ENCODE peak calls at places on chromosome 3, in four cellular contexts. One of them, this sample, is unnamed.

GRCh38 chr3:6281662-6282061 is 579.3 kb upstream of the GRM7 start:
- DNase-seq in psoas muscle: no peak
- DNase-seq in esophagus squamous epithelium: no peak
- DNase-seq in cardiac muscle cell: no peak
- DNase-seq in this sample: no peak

GRCh38 chr3:66938338-66938963 is 59.7 kb upstream of the KBTBD8 start:
- DNase-seq in esophagus squamous epithelium: no peak
- DNase-seq in psoas muscle: no peak
- DNase-seq in cardiac muscle cell: peak
- DNase-seq in this sample: no peak

GRCh38 chr3:193560870-193561269 is 6.2 kb upstream of the ATP13A4 start:
- DNase-seq in esophagus squamous epithelium: no peak
- DNase-seq in psoas muscle: no peak
- DNase-seq in cardiac muscle cell: no peak
- DNase-seq in this sample: no peak

GRCh38 chr3:193996205-193996604 is 139.7 kb upstream of the HES1 start:
- DNase-seq in psoas muscle: no peak
- DNase-seq in cardiac muscle cell: no peak
- DNase-seq in esophagus squamous epithelium: no peak
- DNase-seq in this sample: no peak

GRCh38 chr3:146566138-146566537 is 21.7 kb upstream of the PLSCR1 start:
- DNase-seq in psoas muscle: no peak
- DNase-seq in esophagus squamous epithelium: no peak
- DNase-seq in cardiac muscle cell: no peak
- DNase-seq in this sample: no peak

GRCh38 chr3:55771503-55771902 is 284.4 kb upstream of the WNT5A start:
- DNase-seq in esophagus squamous epithelium: no peak
- DNase-seq in cardiac muscle cell: no peak
- DNase-seq in psoas muscle: no peak
- DNase-seq in this sample: no peak

GRCh38 chr3:188631291-188632010 is 477.5 kb downstream of the LPP start:
- DNase-seq in cardiac muscle cell: no peak
- DNase-seq in psoas muscle: no peak
- DNase-seq in esophagus squamous epithelium: no peak
- DNase-seq in this sample: no peak

GRCh38 chr3:97138914-97139541 is 324.6 kb downstream of the EPHA6 start:
- DNase-seq in esophagus squamous epithelium: no peak
- DNase-seq in psoas muscle: no peak
- DNase-seq in cardiac muscle cell: no peak
- DNase-seq in this sample: no peak

GRCh38 chr3:14210281-14210670 is 31.7 kb downstream of the LSM3 start:
- DNase-seq in psoas muscle: no peak
- DNase-seq in esophagus squamous epithelium: no peak
- DNase-seq in cardiac muscle cell: no peak
- DNase-seq in this sample: no peak

GRCh38 chr3:119891944-119892721 is 110.2 kb downstream of the NR1I2 start:
- DNase-seq in psoas muscle: no peak
- DNase-seq in cardiac muscle cell: peak
- DNase-seq in esophagus squamous epithelium: no peak
- DNase-seq in this sample: peak

GRCh38 chr3:157029365-157029790 is 130.6 kb downstream of the CCNL1 start:
- DNase-seq in psoas muscle: no peak
- DNase-seq in cardiac muscle cell: no peak
- DNase-seq in esophagus squamous epithelium: no peak
- DNase-seq in this sample: no peak

GRCh38 chr3:107599755-107600122 is 77.0 kb downstream of the BBX start:
- DNase-seq in cardiac muscle cell: no peak
- DNase-seq in esophagus squamous epithelium: no peak
- DNase-seq in psoas muscle: no peak
- DNase-seq in this sample: no peak

GRCh38 chr3:62875103-62876002 is at the start of gene CADPS:
- DNase-seq in cardiac muscle cell: no peak
- DNase-seq in esophagus squamous epithelium: no peak
- DNase-seq in psoas muscle: no peak
- DNase-seq in this sample: no peak

GRCh38 chr3:183385698-183386590 is 42.5 kb downstream of the MCF2L2 start:
- DNase-seq in cardiac muscle cell: peak
- DNase-seq in esophagus squamous epithelium: no peak
- DNase-seq in psoas muscle: no peak
- DNase-seq in this sample: peak

GRCh38 chr3:141104151-141104741 is 53.1 kb downstream of the SPSB4 start:
- DNase-seq in esophagus squamous epithelium: no peak
- DNase-seq in psoas muscle: peak
- DNase-seq in cardiac muscle cell: no peak
- DNase-seq in this sample: no peak

GRCh38 chr3:14434541-14435151 is 32.2 kb downstream of the SLC6A6 start:
- DNase-seq in esophagus squamous epithelium: no peak
- DNase-seq in cardiac muscle cell: no peak
- DNase-seq in psoas muscle: peak
- DNase-seq in this sample: no peak

GRCh38 chr3:149339931-149340309 is 6.5 kb upstream of the TM4SF18 start:
- DNase-seq in cardiac muscle cell: peak
- DNase-seq in psoas muscle: peak
- DNase-seq in esophagus squamous epithelium: peak
- DNase-seq in this sample: peak

GRCh38 chr3:9934235-9934621 is 594 bp downstream of the CRELD1 start:
- DNase-seq in cardiac muscle cell: no peak
- DNase-seq in psoas muscle: no peak
- DNase-seq in esophagus squamous epithelium: no peak
- DNase-seq in this sample: no peak

GRCh38 chr3:46471371-46471914 is 6.7 kb upstream of the LTF start:
- DNase-seq in psoas muscle: no peak
- DNase-seq in esophagus squamous epithelium: no peak
- DNase-seq in cardiac muscle cell: no peak
- DNase-seq in this sample: no peak

GRCh38 chr3:178001670-178002101 is 534.5 kb upstream of the KCNMB2 start:
- DNase-seq in esophagus squamous epithelium: no peak
- DNase-seq in cardiac muscle cell: peak
- DNase-seq in psoas muscle: no peak
- DNase-seq in this sample: no peak
- H3K4me3 ChIP-seq in esophagus squamous epithelium: no peak
- H3K4me3 ChIP-seq in cardiac muscle cell: no peak
- H3K4me3 ChIP-seq in psoas muscle: no peak
- H3K4me3 ChIP-seq in this sample: no peak

GRCh38 chr3:23665741-23666140 is 140.0 kb upstream of the UBE2E1 start:
- DNase-seq in esophagus squamous epithelium: no peak
- DNase-seq in psoas muscle: no peak
- DNase-seq in cardiac muscle cell: no peak
- DNase-seq in this sample: no peak

GRCh38 chr3:23667536-23668429 is 138.0 kb upstream of the UBE2E1 start:
- DNase-seq in psoas muscle: no peak
- DNase-seq in cardiac muscle cell: no peak
- DNase-seq in esophagus squamous epithelium: no peak
- DNase-seq in this sample: no peak

GRCh38 chr3:23669541-23670255 is 136.1 kb upstream of the UBE2E1 start:
- DNase-seq in cardiac muscle cell: no peak
- DNase-seq in psoas muscle: no peak
- DNase-seq in esophagus squamous epithelium: no peak
- DNase-seq in this sample: no peak

GRCh38 chr3:23666818-23667217 is 138.9 kb upstream of the UBE2E1 start:
- DNase-seq in esophagus squamous epithelium: no peak
- DNase-seq in cardiac muscle cell: no peak
- DNase-seq in psoas muscle: no peak
- DNase-seq in this sample: no peak

GRCh38 chr3:23668430-23668904 is 137.3 kb upstream of the UBE2E1 start:
- DNase-seq in psoas muscle: no peak
- DNase-seq in esophagus squamous epithelium: no peak
- DNase-seq in cardiac muscle cell: peak
- DNase-seq in this sample: no peak
- H3K4me3 ChIP-seq in psoas muscle: no peak
- H3K4me3 ChIP-seq in esophagus squamous epithelium: no peak
- H3K4me3 ChIP-seq in cardiac muscle cell: no peak
- H3K4me3 ChIP-seq in this sample: no peak

DNA sequence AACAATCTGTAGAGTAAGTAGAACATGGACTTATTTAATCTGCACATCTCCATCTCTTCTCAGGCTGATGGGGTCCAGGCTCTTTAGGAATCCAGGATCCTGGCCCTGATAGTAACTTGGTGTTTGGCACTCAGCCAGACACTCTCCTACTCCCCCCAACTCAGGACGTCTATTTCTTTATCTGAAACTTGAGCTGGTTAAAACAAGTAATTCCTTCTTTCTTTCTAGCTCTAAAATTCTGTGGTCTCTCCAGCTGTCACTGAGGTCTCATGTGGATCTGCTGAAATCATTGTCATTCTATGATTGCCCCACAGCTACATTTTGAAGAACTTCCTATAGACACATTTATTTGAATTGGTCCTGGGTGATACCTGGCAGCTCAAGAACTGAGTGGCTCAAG is 59.0 kb downstream of the TP63 start:
- DNase-seq in psoas muscle: no peak
- DNase-seq in esophagus squamous epithelium: no peak
- DNase-seq in cardiac muscle cell: no peak
- DNase-seq in this sample: no peak
- H3K4me3 ChIP-seq in psoas muscle: no peak
- H3K4me3 ChIP-seq in esophagus squamous epithelium: no peak
- H3K4me3 ChIP-seq in cardiac muscle cell: no peak
- H3K4me3 ChIP-seq in this sample: no peak

GRCh38 chr3:71579301-71579933 is 4.1 kb downstream of the FOXP1 start:
- DNase-seq in psoas muscle: no peak
- DNase-seq in esophagus squamous epithelium: no peak
- DNase-seq in cardiac muscle cell: no peak
- DNase-seq in this sample: no peak

GRCh38 chr3:71578045-71578730 is 5.3 kb downstream of the FOXP1 start:
- DNase-seq in psoas muscle: no peak
- DNase-seq in cardiac muscle cell: no peak
- DNase-seq in esophagus squamous epithelium: no peak
- DNase-seq in this sample: no peak

GRCh38 chr3:71580636-71581215 is 2.8 kb downstream of the FOXP1 start:
- DNase-seq in cardiac muscle cell: no peak
- DNase-seq in psoas muscle: no peak
- DNase-seq in esophagus squamous epithelium: no peak
- DNase-seq in this sample: no peak

GRCh38 chr3:71581451-71581980 is 2.0 kb downstream of the FOXP1 start:
- DNase-seq in psoas muscle: peak
- DNase-seq in esophagus squamous epithelium: no peak
- DNase-seq in cardiac muscle cell: peak
- DNase-seq in this sample: peak

DNA sequence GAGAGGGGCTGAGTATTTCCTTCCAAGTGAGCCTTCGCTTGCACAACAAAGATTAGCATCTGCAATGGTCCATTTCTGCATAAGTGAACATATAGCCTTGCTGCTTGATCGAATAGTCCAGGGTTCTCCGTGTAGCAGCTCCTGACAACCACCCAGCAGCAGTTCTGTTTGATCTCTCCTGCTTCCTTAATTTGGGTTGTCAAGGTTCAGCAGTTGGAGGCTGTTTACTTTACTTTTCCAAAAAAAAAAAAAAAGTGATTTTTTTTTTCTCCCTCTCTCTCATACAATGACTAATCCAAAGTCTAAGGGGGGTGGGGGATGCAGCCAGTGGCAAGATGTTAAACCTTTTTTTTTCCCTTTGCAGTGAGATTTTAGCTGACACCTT is 3.6 kb downstream of the FOXP1 start:
- DNase-seq in psoas muscle: no peak
- DNase-seq in esophagus squamous epithelium: no peak
- DNase-seq in cardiac muscle cell: peak
- DNase-seq in this sample: no peak
- H3K4me3 ChIP-seq in psoas muscle: peak
- H3K4me3 ChIP-seq in esophagus squamous epithelium: peak
- H3K4me3 ChIP-seq in cardiac muscle cell: peak
- H3K4me3 ChIP-seq in this sample: no peak

GRCh38 chr3:50248387-50248786 is 12.4 kb downstream of the GNAI2 start:
- DNase-seq in cardiac muscle cell: no peak
- DNase-seq in esophagus squamous epithelium: no peak
- DNase-seq in psoas muscle: no peak
- DNase-seq in this sample: no peak

GRCh38 chr3:50245251-50245745 is 9.3 kb downstream of the GNAI2 start:
- DNase-seq in psoas muscle: no peak
- DNase-seq in esophagus squamous epithelium: no peak
- DNase-seq in cardiac muscle cell: no peak
- DNase-seq in this sample: no peak

GRCh38 chr3:50246517-50246954 is 10.5 kb downstream of the GNAI2 start:
- DNase-seq in esophagus squamous epithelium: no peak
- DNase-seq in cardiac muscle cell: peak
- DNase-seq in psoas muscle: no peak
- DNase-seq in this sample: peak

GRCh38 chr3:50243552-50243895 is 7.5 kb downstream of the GNAI2 start:
- DNase-seq in psoas muscle: no peak
- DNase-seq in cardiac muscle cell: no peak
- DNase-seq in esophagus squamous epithelium: no peak
- DNase-seq in this sample: no peak

DNA sequence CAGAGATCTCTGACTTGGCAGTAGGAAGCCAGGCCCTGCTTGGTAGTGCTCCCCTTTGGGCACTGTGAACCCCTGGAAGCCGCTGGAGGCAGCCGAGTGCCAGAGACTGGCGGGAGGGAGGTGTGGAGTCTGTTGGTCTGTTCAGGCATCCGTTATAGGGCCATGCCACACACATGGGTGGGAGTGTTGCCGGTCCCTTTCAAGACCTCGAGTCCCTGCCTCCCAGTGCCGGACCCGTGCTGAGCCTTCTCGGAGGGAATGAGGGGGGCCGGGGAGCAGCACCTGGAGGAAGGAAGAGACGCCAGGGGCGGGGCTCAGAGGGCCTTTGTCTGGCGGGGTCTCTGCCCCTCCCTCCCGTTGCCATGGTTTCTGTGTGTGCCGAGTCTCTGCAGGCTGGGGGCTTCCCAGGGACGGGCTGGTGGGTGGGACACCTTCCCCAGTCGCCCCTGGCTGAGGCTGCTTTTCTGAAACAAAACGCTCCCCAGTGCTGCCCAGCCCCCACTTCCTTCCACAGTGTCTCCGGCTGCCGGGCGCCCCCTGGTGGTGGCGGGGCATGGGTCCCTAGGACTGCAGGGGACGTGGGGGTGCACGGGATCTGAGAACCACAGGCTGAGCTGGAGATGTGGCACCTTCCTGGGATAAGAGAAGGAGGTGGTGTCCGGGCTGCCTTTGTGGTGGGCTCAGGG is 10.0 kb downstream of the GNAI2 start:
- DNase-seq in esophagus squamous epithelium: peak
- DNase-seq in psoas muscle: peak
- DNase-seq in cardiac muscle cell: peak
- DNase-seq in this sample: peak
- H3K4me3 ChIP-seq in esophagus squamous epithelium: peak
- H3K4me3 ChIP-seq in psoas muscle: peak
- H3K4me3 ChIP-seq in cardiac muscle cell: peak
- H3K4me3 ChIP-seq in this sample: peak

GRCh38 chr3:142613491-142613890 is 17.3 kb downstream of the PLS1 start:
- DNase-seq in cardiac muscle cell: no peak
- DNase-seq in esophagus squamous epithelium: no peak
- DNase-seq in psoas muscle: no peak
- DNase-seq in this sample: no peak

GRCh38 chr3:142622447-142622846 is 26.3 kb downstream of the PLS1 start:
- DNase-seq in cardiac muscle cell: no peak
- DNase-seq in psoas muscle: no peak
- DNase-seq in esophagus squamous epithelium: no peak
- DNase-seq in this sample: no peak

GRCh38 chr3:142623209-142623608 is 27.0 kb downstream of the PLS1 start:
- DNase-seq in esophagus squamous epithelium: no peak
- DNase-seq in psoas muscle: no peak
- DNase-seq in cardiac muscle cell: no peak
- DNase-seq in this sample: no peak

GRCh38 chr3:142614059-142614626 is 17.9 kb downstream of the PLS1 start:
- DNase-seq in cardiac muscle cell: no peak
- DNase-seq in esophagus squamous epithelium: no peak
- DNase-seq in psoas muscle: no peak
- DNase-seq in this sample: no peak

GRCh38 chr3:142618917-142619401 is 22.8 kb downstream of the PLS1 start:
- DNase-seq in esophagus squamous epithelium: no peak
- DNase-seq in cardiac muscle cell: no peak
- DNase-seq in psoas muscle: no peak
- DNase-seq in this sample: no peak
- H3K4me3 ChIP-seq in esophagus squamous epithelium: no peak
- H3K4me3 ChIP-seq in cardiac muscle cell: no peak
- H3K4me3 ChIP-seq in psoas muscle: no peak
- H3K4me3 ChIP-seq in this sample: no peak

This sample was measured in uterus.